ENCODE peak calls at places on chromosomes 4 and X, in nine cellular contexts. One of them, this sample, is unnamed.

GRCh38 chrX:68832101-68832416 is 3.2 kb downstream of the EFNB1 start:
- DNase-seq in fibroblast of lung: peak
- DNase-seq in thoracic aorta: no peak
- DNase-seq in CD4-positive, alpha-beta memory T cell: no peak
- DNase-seq in upper lobe of right lung: peak
- DNase-seq in brain microvascular endothelial cell: peak
- DNase-seq in transverse colon: peak
- DNase-seq in GM12865: peak
- DNase-seq in A549: no peak
- DNase-seq in this sample: peak

GRCh38 chr4:106495498-106495897 is 126.9 kb upstream of the GIMD1 start:
- DNase-seq in A549: no peak
- DNase-seq in upper lobe of right lung: no peak
- DNase-seq in thoracic aorta: no peak
- DNase-seq in GM12865: no peak
- DNase-seq in fibroblast of lung: no peak
- DNase-seq in brain microvascular endothelial cell: no peak
- DNase-seq in transverse colon: no peak
- DNase-seq in CD4-positive, alpha-beta memory T cell: no peak
- DNase-seq in this sample: no peak

GRCh38 chr4:147639388-147639787 is 22.2 kb downstream of the TMEM184C start:
- DNase-seq in thoracic aorta: no peak
- DNase-seq in upper lobe of right lung: no peak
- DNase-seq in brain microvascular endothelial cell: no peak
- DNase-seq in CD4-positive, alpha-beta memory T cell: no peak
- DNase-seq in fibroblast of lung: peak
- DNase-seq in A549: no peak
- DNase-seq in transverse colon: no peak
- DNase-seq in GM12865: no peak
- DNase-seq in this sample: no peak

GRCh38 chr4:185700635-185701034 is 111.4 kb downstream of the SORBS2 start:
- DNase-seq in CD4-positive, alpha-beta memory T cell: no peak
- DNase-seq in upper lobe of right lung: no peak
- DNase-seq in brain microvascular endothelial cell: no peak
- DNase-seq in transverse colon: no peak
- DNase-seq in fibroblast of lung: no peak
- DNase-seq in GM12865: no peak
- DNase-seq in thoracic aorta: no peak
- DNase-seq in A549: no peak
- DNase-seq in this sample: no peak

GRCh38 chrX:69282893-69283690 is 117.8 kb upstream of the PJA1 start:
- DNase-seq in transverse colon: no peak
- DNase-seq in A549: no peak
- DNase-seq in thoracic aorta: no peak
- DNase-seq in upper lobe of right lung: no peak
- DNase-seq in brain microvascular endothelial cell: no peak
- DNase-seq in fibroblast of lung: no peak
- DNase-seq in GM12865: no peak
- DNase-seq in CD4-positive, alpha-beta memory T cell: no peak
- DNase-seq in this sample: no peak

GRCh38 chrX:150967786-150968185 is 15.3 kb upstream of the HMGB3 start:
- DNase-seq in thoracic aorta: no peak
- DNase-seq in brain microvascular endothelial cell: no peak
- DNase-seq in transverse colon: peak
- DNase-seq in GM12865: no peak
- DNase-seq in A549: no peak
- DNase-seq in CD4-positive, alpha-beta memory T cell: no peak
- DNase-seq in upper lobe of right lung: no peak
- DNase-seq in fibroblast of lung: no peak
- DNase-seq in this sample: no peak

GRCh38 chr4:185640809-185641675 is 105.7 kb upstream of the PDLIM3 start:
- DNase-seq in brain microvascular endothelial cell: peak
- DNase-seq in fibroblast of lung: peak
- DNase-seq in CD4-positive, alpha-beta memory T cell: peak
- DNase-seq in upper lobe of right lung: no peak
- DNase-seq in thoracic aorta: no peak
- DNase-seq in transverse colon: no peak
- DNase-seq in A549: peak
- DNase-seq in GM12865: peak
- DNase-seq in this sample: peak

GRCh38 chr4:53537606-53538005 is 53.7 kb downstream of the LNX1 start:
- DNase-seq in brain microvascular endothelial cell: no peak
- DNase-seq in upper lobe of right lung: no peak
- DNase-seq in thoracic aorta: no peak
- DNase-seq in CD4-positive, alpha-beta memory T cell: no peak
- DNase-seq in A549: no peak
- DNase-seq in GM12865: no peak
- DNase-seq in fibroblast of lung: no peak
- DNase-seq in transverse colon: peak
- DNase-seq in this sample: no peak

GRCh38 chrX:78624884-78625283 is 34.2 kb downstream of the RTL3 start:
- DNase-seq in fibroblast of lung: no peak
- DNase-seq in A549: no peak
- DNase-seq in thoracic aorta: no peak
- DNase-seq in GM12865: no peak
- DNase-seq in CD4-positive, alpha-beta memory T cell: no peak
- DNase-seq in upper lobe of right lung: no peak
- DNase-seq in transverse colon: no peak
- DNase-seq in brain microvascular endothelial cell: no peak
- DNase-seq in this sample: no peak

GRCh38 chr4:143397887-143398286 is 61.2 kb downstream of the GAB1 start:
- DNase-seq in thoracic aorta: no peak
- DNase-seq in GM12865: no peak
- DNase-seq in transverse colon: no peak
- DNase-seq in A549: no peak
- DNase-seq in upper lobe of right lung: no peak
- DNase-seq in fibroblast of lung: peak
- DNase-seq in CD4-positive, alpha-beta memory T cell: no peak
- DNase-seq in brain microvascular endothelial cell: no peak
- DNase-seq in this sample: no peak

GRCh38 chr4:167111622-167112021 is 122.7 kb downstream of the SPOCK3 start:
- DNase-seq in A549: peak
- DNase-seq in fibroblast of lung: no peak
- DNase-seq in transverse colon: no peak
- DNase-seq in GM12865: no peak
- DNase-seq in upper lobe of right lung: no peak
- DNase-seq in brain microvascular endothelial cell: no peak
- DNase-seq in thoracic aorta: no peak
- DNase-seq in CD4-positive, alpha-beta memory T cell: no peak
- DNase-seq in this sample: no peak

GRCh38 chr4:1871471-1872021 is 353 bp downstream of the NSD2 start:
- DNase-seq in CD4-positive, alpha-beta memory T cell: no peak
- DNase-seq in upper lobe of right lung: peak
- DNase-seq in GM12865: no peak
- DNase-seq in brain microvascular endothelial cell: no peak
- DNase-seq in fibroblast of lung: no peak
- DNase-seq in thoracic aorta: no peak
- DNase-seq in transverse colon: peak
- DNase-seq in A549: peak
- DNase-seq in this sample: no peak

DNA sequence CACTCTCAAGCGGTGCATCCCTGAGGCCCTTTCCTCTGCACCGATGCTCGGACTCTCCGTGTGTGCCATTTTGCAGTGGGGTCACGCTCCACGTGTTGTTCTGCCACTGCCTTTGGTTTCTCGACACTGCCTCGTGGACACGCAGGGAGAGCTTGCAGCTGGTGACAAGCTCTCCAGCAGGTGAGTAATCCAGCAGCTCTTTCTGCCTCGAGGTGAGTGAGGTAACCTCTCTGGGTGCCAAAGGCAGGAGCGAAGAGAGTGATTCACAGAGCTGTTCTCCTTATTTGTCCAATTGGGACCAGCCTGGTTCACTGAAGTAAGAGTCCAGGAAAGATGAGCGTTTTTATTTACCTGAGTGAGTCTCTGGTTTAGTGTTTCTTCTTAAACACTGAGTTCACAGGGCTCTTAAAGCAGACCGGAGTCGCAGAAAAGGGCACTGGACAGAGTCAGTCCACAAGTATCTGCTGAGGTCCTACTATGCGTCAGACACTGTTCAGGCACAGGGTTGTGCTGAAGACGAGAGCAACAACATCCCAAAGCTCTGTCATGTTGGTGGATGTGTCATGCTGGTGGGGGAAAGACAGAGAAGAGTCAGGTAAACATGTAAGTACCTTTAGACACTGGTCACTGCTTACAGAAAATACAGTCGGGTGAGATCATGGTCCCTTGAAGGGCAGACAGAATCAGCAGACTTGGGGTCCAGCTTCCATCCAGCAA is 61.8 kb downstream of the FHDC1 start:
- DNase-seq in CD4-positive, alpha-beta memory T cell: no peak
- DNase-seq in brain microvascular endothelial cell: no peak
- DNase-seq in upper lobe of right lung: no peak
- DNase-seq in fibroblast of lung: no peak
- DNase-seq in transverse colon: no peak
- DNase-seq in GM12865: no peak
- DNase-seq in A549: peak
- DNase-seq in thoracic aorta: no peak
- DNase-seq in this sample: no peak
- H3K4me3 ChIP-seq in CD4-positive, alpha-beta memory T cell: no peak
- H3K4me3 ChIP-seq in brain microvascular endothelial cell: no peak
- H3K4me3 ChIP-seq in upper lobe of right lung: no peak
- H3K4me3 ChIP-seq in fibroblast of lung: no peak
- H3K4me3 ChIP-seq in transverse colon: no peak
- H3K4me3 ChIP-seq in GM12865: no peak
- H3K4me3 ChIP-seq in A549: no peak
- H3K4me3 ChIP-seq in thoracic aorta: no peak
- H3K4me3 ChIP-seq in this sample: no peak

DNA sequence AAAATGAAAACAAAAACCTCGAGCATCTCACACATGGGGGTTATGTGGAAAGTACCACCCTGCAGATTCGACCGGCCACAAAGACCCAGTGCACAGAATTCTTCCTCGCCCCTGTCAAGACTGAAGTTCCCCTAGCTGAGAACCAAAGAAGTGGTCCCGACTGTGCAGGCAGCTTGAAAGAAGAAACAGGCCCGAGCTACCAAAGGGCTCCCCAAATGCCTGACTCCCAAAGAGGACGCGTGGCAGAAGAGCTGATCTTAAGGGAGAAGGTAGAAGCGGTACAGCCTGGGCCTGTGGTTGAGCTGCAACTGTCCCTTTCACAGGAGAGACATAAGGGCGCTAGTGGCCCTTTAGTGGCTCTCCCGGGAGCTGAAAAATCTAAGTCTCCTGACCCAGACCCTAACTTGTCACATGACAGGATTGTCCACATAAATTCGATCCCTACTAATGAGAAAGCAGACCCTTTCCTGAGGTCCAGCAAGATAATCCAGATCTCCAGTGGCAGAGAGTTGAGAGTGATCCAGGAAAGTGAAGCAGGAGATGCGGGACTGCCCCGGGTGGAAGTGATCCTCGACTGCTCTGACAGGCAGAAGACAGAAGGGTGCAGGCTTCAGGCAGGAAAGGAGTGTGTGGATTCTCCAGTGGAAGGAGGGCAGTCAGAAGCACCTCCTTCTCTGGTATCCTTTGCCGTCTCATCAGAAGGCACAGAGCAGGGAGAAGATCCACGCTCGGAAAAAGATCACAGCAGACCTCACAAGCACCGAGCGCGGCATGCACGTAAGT is 108.8 kb upstream of the MYOZ2 start:
- DNase-seq in CD4-positive, alpha-beta memory T cell: no peak
- DNase-seq in thoracic aorta: no peak
- DNase-seq in fibroblast of lung: no peak
- DNase-seq in GM12865: peak
- DNase-seq in upper lobe of right lung: no peak
- DNase-seq in brain microvascular endothelial cell: no peak
- DNase-seq in transverse colon: peak
- DNase-seq in A549: peak
- DNase-seq in this sample: no peak
- H3K4me3 ChIP-seq in CD4-positive, alpha-beta memory T cell: no peak
- H3K4me3 ChIP-seq in thoracic aorta: peak
- H3K4me3 ChIP-seq in fibroblast of lung: no peak
- H3K4me3 ChIP-seq in GM12865: no peak
- H3K4me3 ChIP-seq in upper lobe of right lung: peak
- H3K4me3 ChIP-seq in brain microvascular endothelial cell: peak
- H3K4me3 ChIP-seq in transverse colon: peak
- H3K4me3 ChIP-seq in A549: peak
- H3K4me3 ChIP-seq in this sample: no peak

DNA sequence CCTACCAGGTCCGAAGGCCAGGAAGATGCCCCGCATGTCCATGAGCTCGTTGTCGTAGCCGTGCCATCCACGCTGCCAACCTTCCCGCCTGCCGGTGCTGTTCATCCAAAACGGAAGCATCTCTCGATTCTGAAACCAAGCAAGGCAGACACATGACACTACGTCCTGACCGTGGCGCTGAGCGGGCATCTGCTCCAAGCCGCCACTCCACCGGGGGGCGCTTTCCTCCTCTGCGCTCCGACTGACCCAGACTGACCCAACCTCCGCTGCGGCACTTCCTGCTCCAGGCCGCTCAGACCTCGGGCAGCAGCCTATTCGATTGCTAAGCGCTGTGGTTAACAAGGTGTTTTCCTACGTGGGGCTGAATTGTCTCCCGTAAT is 120.4 kb downstream of the ENPP6 start:
- DNase-seq in transverse colon: peak
- DNase-seq in brain microvascular endothelial cell: no peak
- DNase-seq in fibroblast of lung: peak
- DNase-seq in CD4-positive, alpha-beta memory T cell: no peak
- DNase-seq in GM12865: peak
- DNase-seq in upper lobe of right lung: peak
- DNase-seq in thoracic aorta: no peak
- DNase-seq in A549: no peak
- DNase-seq in this sample: no peak
- H3K4me3 ChIP-seq in transverse colon: peak
- H3K4me3 ChIP-seq in brain microvascular endothelial cell: no peak
- H3K4me3 ChIP-seq in fibroblast of lung: peak
- H3K4me3 ChIP-seq in CD4-positive, alpha-beta memory T cell: no peak
- H3K4me3 ChIP-seq in GM12865: no peak
- H3K4me3 ChIP-seq in upper lobe of right lung: peak
- H3K4me3 ChIP-seq in thoracic aorta: peak
- H3K4me3 ChIP-seq in A549: no peak
- H3K4me3 ChIP-seq in this sample: no peak

DNA sequence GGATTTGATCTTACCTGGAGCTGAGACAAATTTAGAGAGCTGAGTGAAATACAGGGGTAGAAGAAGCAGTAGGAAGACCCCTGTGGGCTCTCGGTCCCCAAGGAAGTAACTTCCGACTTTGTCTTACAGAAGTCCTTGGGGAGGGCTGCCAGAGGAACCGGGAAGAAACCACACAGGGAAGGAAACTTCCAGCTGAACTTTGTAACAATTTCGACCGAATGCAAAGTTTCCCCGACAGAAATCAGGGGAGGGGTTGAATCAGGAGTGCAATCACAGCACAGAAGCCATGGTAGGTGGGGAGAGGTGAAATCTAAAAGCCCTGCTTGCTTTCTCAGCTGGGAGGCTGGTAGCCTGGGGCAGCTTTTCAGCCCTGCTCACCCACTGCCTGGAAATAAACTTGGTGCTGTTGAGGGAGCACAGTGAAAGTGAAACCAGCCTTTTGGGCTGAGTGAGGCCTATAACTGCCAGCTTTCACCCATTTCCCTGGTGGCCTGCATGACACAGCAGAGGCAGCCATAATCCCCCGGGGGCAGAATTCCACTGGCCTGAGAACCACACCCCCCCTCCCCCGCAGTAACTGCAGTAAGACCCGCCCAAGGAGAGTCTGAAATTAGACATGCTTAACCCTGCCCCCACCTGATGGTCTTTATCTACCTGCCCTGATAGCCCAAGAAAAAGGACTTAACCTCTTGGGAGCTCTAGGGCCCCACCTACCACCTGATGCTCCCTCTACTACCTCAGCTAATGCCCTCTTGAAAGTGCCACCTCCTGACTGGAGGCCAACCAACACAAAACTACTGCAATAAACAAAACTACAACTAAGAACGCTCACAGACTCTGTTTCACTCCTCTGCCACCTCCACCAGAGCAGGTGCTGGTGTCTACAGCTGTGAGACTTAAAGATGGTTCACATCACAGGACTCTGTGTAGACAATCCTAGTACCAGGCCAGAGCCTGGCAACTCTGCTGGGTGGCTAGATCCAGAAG is 248.2 kb downstream of the PARM1 start:
- DNase-seq in upper lobe of right lung: no peak
- DNase-seq in CD4-positive, alpha-beta memory T cell: no peak
- DNase-seq in transverse colon: peak
- DNase-seq in A549: peak
- DNase-seq in thoracic aorta: no peak
- DNase-seq in fibroblast of lung: no peak
- DNase-seq in GM12865: peak
- DNase-seq in brain microvascular endothelial cell: peak
- DNase-seq in this sample: no peak
- H3K4me3 ChIP-seq in upper lobe of right lung: no peak
- H3K4me3 ChIP-seq in CD4-positive, alpha-beta memory T cell: no peak
- H3K4me3 ChIP-seq in transverse colon: peak
- H3K4me3 ChIP-seq in A549: no peak
- H3K4me3 ChIP-seq in thoracic aorta: no peak
- H3K4me3 ChIP-seq in fibroblast of lung: no peak
- H3K4me3 ChIP-seq in GM12865: peak
- H3K4me3 ChIP-seq in brain microvascular endothelial cell: no peak
- H3K4me3 ChIP-seq in this sample: no peak

This sample was measured in astrocyte of the cerebellum.